ENCODE peak calls at places on chromosome 15, in eight cellular contexts. I is fibroblast of mammary gland, X is progenitor cell of endocrine pancreas, L is fibroblast of lung, N is glutamatergic neuron, F is cardiac muscle cell, Z is upper lobe of right lung, D is mesothelial cell of epicardium. S is an unnamed sample.

GRCh38 chr15:69279636-69280035 is 19.1 kb upstream of the PAQR5 start:
- DNase-seq in F (no peak), N (no peak), I (no peak), Z (no peak), L (no peak), X (no peak), D (no peak), S (no peak)

GRCh38 chr15:63502843-63503738 is 1.3 kb upstream of the USP3 start:
- DNase-seq in N (peak), D (no peak), I (peak), F (peak), X (peak), L (peak), Z (peak), S (peak)

GRCh38 chr15:66800584-66801235 is 98.7 kb downstream of the SMAD6 start:
- DNase-seq in X (no peak), Z (no peak), I (peak), F (no peak), L (no peak), D (no peak), N (no peak), S (peak)

GRCh38 chr15:41490355-41490754 is 3.3 kb upstream of the ITPKA start:
- DNase-seq in N (no peak), I (peak), L (peak), X (no peak), D (no peak), F (no peak), Z (no peak), S (no peak)

GRCh38 chr15:58154769-58155168 is 16.6 kb downstream of the AQP9 start:
- DNase-seq in F (no peak), N (no peak), L (no peak), Z (no peak), X (no peak), D (no peak), I (peak), S (no peak)

GRCh38 chr15:85870216-85871014 is 75.7 kb upstream of the KLHL25 start:
- DNase-seq in D (no peak), F (no peak), X (no peak), L (no peak), Z (no peak), I (no peak), N (no peak), S (no peak)

GRCh38 chr15:51097553-51098330 is 3.0 kb upstream of the TNFAIP8L3 start:
- DNase-seq in I (peak), D (no peak), N (no peak), L (peak), X (no peak), F (no peak), Z (no peak), S (no peak)

GRCh38 chr15:40421246-40422157 is 15.9 kb downstream of the IVD start:
- DNase-seq in N (peak), F (peak), Z (peak), L (peak), D (no peak), X (peak), I (peak), S (peak)

GRCh38 chr15:37101634-37102314 is 1.4 kb upstream of the MEIS2 start:
- DNase-seq in L (peak), Z (peak), D (peak), N (peak), F (peak), X (peak), I (peak), S (peak)

DNA sequence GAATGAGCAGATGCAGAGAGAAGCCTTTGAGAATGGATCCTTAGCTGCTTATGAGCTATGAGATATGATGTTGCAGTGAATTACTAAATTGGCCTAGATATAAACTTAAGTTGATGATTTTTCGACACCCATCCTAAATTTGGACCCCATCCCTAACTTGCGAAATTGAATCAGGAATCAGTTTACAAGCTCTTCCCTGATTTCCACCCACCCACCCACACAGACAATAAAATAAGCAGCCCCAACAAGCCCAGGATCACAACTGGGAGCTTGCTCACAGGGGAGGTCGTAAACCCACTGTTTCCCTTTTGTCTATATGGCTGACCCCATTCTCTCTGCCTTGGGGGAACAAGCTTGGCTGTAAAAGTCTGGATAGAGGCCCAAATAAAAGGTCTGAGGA is 57.3 kb downstream of the GREM1 start:
- DNase-seq in L (no peak), F (no peak), X (no peak), D (no peak), Z (no peak), I (peak), N (no peak), S (no peak)
- TF ChIP-seq CTCF in L (no peak), F (no peak), X (no peak), D (no peak), Z (no peak), I (no peak), N (no peak), S (no peak)

DNA sequence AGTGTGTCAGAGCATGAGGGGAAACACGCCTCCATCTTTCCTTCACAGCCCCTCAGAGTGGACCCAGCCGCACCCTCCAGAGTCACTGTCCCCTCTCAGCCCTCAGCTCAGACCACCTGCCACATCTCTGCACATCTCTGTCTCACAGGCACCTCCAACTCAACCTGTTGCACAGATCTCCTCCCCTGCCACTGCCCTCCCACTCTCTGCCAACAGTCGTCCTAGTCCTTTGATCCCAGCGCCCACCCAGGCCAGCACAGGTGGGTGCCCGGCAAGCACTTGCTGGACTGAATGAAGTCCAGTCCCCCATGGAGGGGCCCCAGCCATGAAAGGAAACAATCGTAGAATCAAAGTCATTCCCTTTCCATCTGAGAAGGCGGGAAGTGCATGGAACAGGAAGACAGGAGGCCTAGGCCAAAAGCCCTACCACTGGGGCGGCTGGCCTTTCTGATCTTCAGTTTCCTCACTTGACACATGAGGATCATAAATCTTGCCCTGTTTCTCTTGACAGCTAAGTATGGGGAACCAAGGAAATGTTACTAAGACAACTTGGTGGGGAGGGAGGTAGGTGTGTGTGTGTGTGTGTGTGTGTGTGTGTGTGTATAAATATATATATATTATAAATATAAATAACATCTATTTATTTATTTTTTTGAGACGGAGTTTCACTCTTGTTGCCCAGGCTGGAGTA is 28.1 kb downstream of the HCN4 start:
- DNase-seq in Z (no peak), D (no peak), I (no peak), L (no peak), X (no peak), N (no peak), F (no peak), S (no peak)
- TF ChIP-seq CTCF in Z (no peak), D (no peak), I (no peak), L (no peak), X (no peak), N (no peak), F (no peak), S (no peak)

DNA sequence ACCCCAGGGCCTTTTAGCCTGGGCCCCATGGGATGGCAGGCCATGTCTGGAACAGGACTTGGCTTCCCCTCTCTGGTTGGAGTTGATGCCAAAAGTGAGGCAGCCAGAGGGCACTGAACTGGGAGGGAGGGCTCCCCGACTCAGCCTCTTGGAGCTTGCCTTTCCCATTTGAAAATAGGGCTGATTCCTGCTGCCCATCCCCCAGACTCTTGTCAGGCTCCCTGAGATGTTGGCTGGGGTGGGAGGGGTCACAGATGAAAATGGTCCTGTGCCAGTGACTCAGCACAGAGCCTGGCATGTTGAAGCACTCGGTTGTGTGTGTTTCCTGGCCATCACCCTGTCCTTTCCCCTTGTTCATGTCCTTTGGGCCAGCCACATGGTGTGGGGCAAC is 6.6 kb downstream of the PPCDC start:
- DNase-seq in D (no peak), I (peak), X (no peak), F (no peak), Z (no peak), N (no peak), L (peak), S (no peak)
- TF ChIP-seq CTCF in D (no peak), I (no peak), X (no peak), F (no peak), Z (no peak), N (no peak), L (no peak), S (no peak)

DNA sequence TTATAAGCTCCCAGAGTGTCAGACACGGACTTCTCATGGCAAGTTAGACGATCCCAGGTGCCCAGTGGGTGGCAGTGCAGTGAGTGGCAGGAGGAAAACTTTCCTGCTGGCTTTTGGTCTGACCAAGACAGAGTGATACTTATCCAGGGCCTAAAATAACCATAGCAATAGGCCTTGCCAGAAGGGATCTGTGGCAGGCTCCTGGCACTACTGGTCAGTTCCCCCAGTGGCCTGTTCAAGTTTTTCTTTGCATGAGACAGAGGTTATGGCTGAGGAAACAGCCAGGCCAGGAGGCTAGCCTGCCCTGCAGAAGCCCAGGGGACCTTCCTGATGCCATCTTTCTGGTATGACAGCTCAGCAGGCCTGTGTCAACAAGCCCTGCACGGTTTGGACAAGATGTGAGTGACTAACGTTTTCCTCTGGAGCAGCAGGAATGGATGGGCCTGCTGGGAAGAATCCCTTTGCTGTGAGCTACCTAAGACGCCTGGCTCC is 17.9 kb downstream of the SCG5 start:
- DNase-seq in L (no peak), D (no peak), Z (no peak), N (no peak), F (no peak), X (no peak), I (peak), S (no peak)
- TF ChIP-seq CTCF in L (no peak), D (no peak), Z (no peak), N (no peak), F (no peak), X (no peak), I (no peak), S (no peak)

GRCh38 chr15:74175271-74176191 is 2.0 kb downstream of the ISLR start:
- DNase-seq in N (peak), X (no peak), F (no peak), D (peak), Z (peak), L (no peak), I (no peak), S (no peak)

GRCh38 chr15:74178326-74179100 is 5.0 kb downstream of the ISLR start:
- DNase-seq in I (no peak), L (no peak), F (no peak), D (peak), X (no peak), N (peak), Z (peak), S (no peak)

GRCh38 chr15:74174216-74174965 is 881 bp downstream of the ISLR start:
- DNase-seq in D (peak), I (no peak), Z (no peak), L (peak), X (no peak), N (peak), F (no peak), S (no peak)

GRCh38 chr15:74174966-74175270 is 1.4 kb downstream of the ISLR start:
- DNase-seq in I (no peak), L (no peak), X (no peak), N (peak), Z (peak), F (no peak), D (peak), S (no peak)

GRCh38 chr15:74176262-74177208 is 3.0 kb downstream of the ISLR start:
- DNase-seq in N (peak), L (no peak), Z (peak), D (no peak), I (no peak), X (no peak), F (peak), S (no peak)
- TF ChIP-seq CTCF in N (no peak), L (no peak), Z (no peak), D (no peak), I (no peak), X (no peak), F (no peak), S (no peak)

GRCh38 chr15:65623103-65623502 is 1.4 kb downstream of the SLC24A1 start:
- DNase-seq in N (no peak), I (no peak), L (no peak), Z (no peak), F (no peak), X (no peak), D (no peak), S (no peak)

GRCh38 chr15:65619636-65620290 is 2.0 kb upstream of the SLC24A1 start:
- DNase-seq in X (no peak), F (no peak), L (no peak), N (no peak), D (no peak), Z (no peak), I (no peak), S (no peak)

GRCh38 chr15:65621638-65622037 is at the start of gene SLC24A1:
- DNase-seq in F (no peak), L (no peak), I (no peak), X (no peak), Z (no peak), N (no peak), D (no peak), S (no peak)

GRCh38 chr15:65618575-65619109 is 3.1 kb upstream of the SLC24A1 start:
- DNase-seq in I (no peak), X (no peak), L (no peak), F (no peak), N (no peak), D (no peak), Z (no peak), S (no peak)

DNA sequence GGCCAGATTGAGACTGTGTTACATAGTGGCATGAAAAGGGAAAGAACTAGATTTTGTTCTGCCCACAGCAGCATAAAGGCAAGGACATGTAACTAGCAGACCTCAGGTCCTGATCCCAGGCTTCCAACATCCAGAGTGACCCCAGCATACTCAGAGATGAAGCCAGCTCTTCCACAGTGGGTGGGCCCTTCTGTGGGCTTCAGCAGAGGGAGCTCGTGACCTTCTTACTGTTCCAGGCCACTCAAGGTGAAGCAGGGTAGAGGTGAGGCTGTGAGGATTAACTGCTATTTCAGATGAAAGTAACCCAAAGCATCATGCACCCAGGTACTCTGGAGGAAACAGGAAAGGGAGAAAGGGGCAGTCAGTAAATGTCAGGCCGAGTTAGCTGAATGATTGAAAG is 905 bp upstream of the SLC24A1 start:
- DNase-seq in F (no peak), N (no peak), D (no peak), L (no peak), Z (no peak), X (no peak), I (no peak), S (no peak)
- TF ChIP-seq CTCF in F (no peak), N (no peak), D (no peak), L (no peak), Z (no peak), X (no peak), I (no peak), S (no peak)

DNA sequence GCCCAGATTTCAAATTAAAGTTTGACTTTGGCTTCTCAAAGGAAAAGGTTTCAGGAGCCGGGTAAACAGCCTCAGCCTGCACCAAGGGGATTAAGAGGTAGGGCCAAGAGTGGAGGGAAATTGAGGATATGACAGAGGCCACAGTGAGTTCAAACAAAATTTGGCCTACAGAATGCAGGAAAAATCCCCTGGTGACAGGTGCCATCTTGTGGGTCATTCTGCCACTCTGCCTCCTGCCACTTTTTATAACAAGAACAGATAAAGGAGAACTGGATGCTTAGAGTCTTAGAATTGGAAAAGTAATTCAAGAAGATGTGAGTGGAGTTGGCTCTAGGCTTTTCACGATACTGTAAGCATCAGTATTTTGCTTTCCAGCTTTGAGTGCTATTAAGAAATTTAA is 253.2 kb downstream of the NR2F2 start:
- DNase-seq in I (no peak), L (no peak), D (no peak), N (no peak), X (no peak), Z (no peak), F (no peak), S (no peak)
- TF ChIP-seq CTCF in I (no peak), L (no peak), D (no peak), N (no peak), X (no peak), Z (no peak), F (no peak), S (no peak)

GRCh38 chr15:80885180-80885579 is 104.4 kb downstream of the MESD start:
- DNase-seq in Z (no peak), N (no peak), D (no peak), F (no peak), X (no peak), I (no peak), L (no peak), S (no peak)
- TF ChIP-seq CTCF in Z (no peak), N (no peak), D (no peak), F (no peak), X (no peak), I (no peak), L (no peak), S (no peak)

S was measured in neural crest cell.